ENCODE peak calls at places on chromosome 1, in ten cellular contexts. One of them, this sample, is unnamed.

GRCh38 chr1:119878171-119878570 is 18.1 kb downstream of the ADAM30 start:
- DNase-seq in sigmoid colon: no peak
- DNase-seq in CD8-positive, alpha-beta memory T cell: no peak
- DNase-seq in GM23248: no peak
- DNase-seq in CD8-positive, alpha-beta T cell: no peak
- DNase-seq in stomach: no peak
- DNase-seq in neural progenitor cell: no peak
- DNase-seq in lower lobe of right lung: no peak
- DNase-seq in SK-N-SH: no peak
- DNase-seq in uterus: no peak
- DNase-seq in this sample: no peak

GRCh38 chr1:61692155-61692783 is 32.7 kb downstream of the TM2D1 start:
- DNase-seq in sigmoid colon: no peak
- DNase-seq in CD8-positive, alpha-beta memory T cell: no peak
- DNase-seq in GM23248: peak; percentile 50
- DNase-seq in CD8-positive, alpha-beta T cell: no peak
- DNase-seq in stomach: no peak
- DNase-seq in neural progenitor cell: no peak
- DNase-seq in lower lobe of right lung: no peak
- DNase-seq in SK-N-SH: no peak
- DNase-seq in uterus: no peak
- DNase-seq in this sample: no peak

GRCh38 chr1:162136760-162137537 is 67.5 kb downstream of the NOS1AP start:
- DNase-seq in sigmoid colon: no peak
- DNase-seq in CD8-positive, alpha-beta memory T cell: no peak
- DNase-seq in GM23248: peak; percentile 88
- DNase-seq in CD8-positive, alpha-beta T cell: no peak
- DNase-seq in stomach: no peak
- DNase-seq in neural progenitor cell: no peak
- DNase-seq in lower lobe of right lung: no peak
- DNase-seq in SK-N-SH: no peak
- DNase-seq in uterus: no peak
- DNase-seq in this sample: no peak

GRCh38 chr1:46013566-46013965 is 118.9 kb downstream of the PIK3R3 start:
- DNase-seq in sigmoid colon: no peak
- DNase-seq in CD8-positive, alpha-beta memory T cell: no peak
- DNase-seq in GM23248: peak; percentile 37
- DNase-seq in CD8-positive, alpha-beta T cell: no peak
- DNase-seq in stomach: no peak
- DNase-seq in neural progenitor cell: no peak
- DNase-seq in lower lobe of right lung: no peak
- DNase-seq in SK-N-SH: no peak
- DNase-seq in uterus: no peak
- DNase-seq in this sample: no peak

GRCh38 chr1:115198938-115199337 is 109.6 kb upstream of the TSPAN2 start:
- DNase-seq in sigmoid colon: no peak
- DNase-seq in CD8-positive, alpha-beta memory T cell: no peak
- DNase-seq in GM23248: peak; percentile 55
- DNase-seq in CD8-positive, alpha-beta T cell: no peak
- DNase-seq in stomach: no peak
- DNase-seq in neural progenitor cell: no peak
- DNase-seq in lower lobe of right lung: no peak
- DNase-seq in SK-N-SH: peak; percentile 44
- DNase-seq in uterus: peak; percentile 31
- DNase-seq in this sample: no peak

GRCh38 chr1:59022199-59022598 is 238.4 kb upstream of the JUN start:
- DNase-seq in sigmoid colon: no peak
- DNase-seq in CD8-positive, alpha-beta memory T cell: no peak
- DNase-seq in GM23248: no peak
- DNase-seq in CD8-positive, alpha-beta T cell: no peak
- DNase-seq in stomach: no peak
- DNase-seq in neural progenitor cell: no peak
- DNase-seq in lower lobe of right lung: no peak
- DNase-seq in SK-N-SH: no peak
- DNase-seq in uterus: no peak
- DNase-seq in this sample: no peak

GRCh38 chr1:60699304-60699703 is 383.1 kb upstream of the NFIA start:
- DNase-seq in sigmoid colon: no peak
- DNase-seq in CD8-positive, alpha-beta memory T cell: no peak
- DNase-seq in GM23248: no peak
- DNase-seq in CD8-positive, alpha-beta T cell: no peak
- DNase-seq in stomach: no peak
- DNase-seq in neural progenitor cell: no peak
- DNase-seq in lower lobe of right lung: no peak
- DNase-seq in SK-N-SH: no peak
- DNase-seq in uterus: no peak
- DNase-seq in this sample: no peak

GRCh38 chr1:201970334-201971159 is 11.9 kb upstream of the RNPEP start:
- DNase-seq in sigmoid colon: no peak
- DNase-seq in CD8-positive, alpha-beta memory T cell: no peak
- DNase-seq in GM23248: peak; percentile 78
- DNase-seq in CD8-positive, alpha-beta T cell: no peak
- DNase-seq in stomach: no peak
- DNase-seq in neural progenitor cell: no peak
- DNase-seq in lower lobe of right lung: no peak
- DNase-seq in SK-N-SH: peak; percentile 62
- DNase-seq in uterus: no peak
- DNase-seq in this sample: no peak

GRCh38 chr1:226512076-226512728 is 36.4 kb upstream of the STUM start:
- DNase-seq in sigmoid colon: no peak
- DNase-seq in CD8-positive, alpha-beta memory T cell: no peak
- DNase-seq in GM23248: no peak
- DNase-seq in CD8-positive, alpha-beta T cell: no peak
- DNase-seq in stomach: peak; percentile 1
- DNase-seq in neural progenitor cell: no peak
- DNase-seq in lower lobe of right lung: no peak
- DNase-seq in SK-N-SH: no peak
- DNase-seq in uterus: no peak
- DNase-seq in this sample: no peak

GRCh38 chr1:215567491-215568286 is 585 bp downstream of the KCTD3 start:
- DNase-seq in sigmoid colon: peak; percentile 67
- DNase-seq in CD8-positive, alpha-beta memory T cell: peak; percentile 14
- DNase-seq in GM23248: peak; percentile 81
- DNase-seq in CD8-positive, alpha-beta T cell: no peak
- DNase-seq in stomach: no peak
- DNase-seq in neural progenitor cell: peak; percentile 73
- DNase-seq in lower lobe of right lung: peak; percentile 62
- DNase-seq in SK-N-SH: peak; percentile 77
- DNase-seq in uterus: peak; percentile 28
- DNase-seq in this sample: peak; percentile 13

GRCh38 chr1:12582649-12583048 is 35.4 kb downstream of the DHRS3 start:
- DNase-seq in sigmoid colon: no peak
- DNase-seq in CD8-positive, alpha-beta memory T cell: no peak
- DNase-seq in GM23248: no peak
- DNase-seq in CD8-positive, alpha-beta T cell: no peak
- DNase-seq in stomach: no peak
- DNase-seq in neural progenitor cell: no peak
- DNase-seq in lower lobe of right lung: no peak
- DNase-seq in SK-N-SH: no peak
- DNase-seq in uterus: no peak
- DNase-seq in this sample: no peak
- H3K36me3 ChIP-seq in sigmoid colon: peaks cover 5% of the 10 kb centered on the region
- H3K36me3 ChIP-seq in CD8-positive, alpha-beta memory T cell: no peaks in the 10 kb centered on the region
- H3K36me3 ChIP-seq in GM23248: no peaks in the 10 kb centered on the region
- H3K36me3 ChIP-seq in CD8-positive, alpha-beta T cell: peaks cover 11% of the 10 kb centered on the region
- H3K36me3 ChIP-seq in stomach: peaks cover 43% of the 10 kb centered on the region
- H3K36me3 ChIP-seq in neural progenitor cell: no peaks in the 10 kb centered on the region
- H3K36me3 ChIP-seq in lower lobe of right lung: peaks cover 44% of the 10 kb centered on the region
- H3K36me3 ChIP-seq in SK-N-SH: no peaks in the 10 kb centered on the region
- H3K36me3 ChIP-seq in uterus: no peaks in the 10 kb centered on the region
- H3K36me3 ChIP-seq in this sample: peaks cover 4% of the 10 kb centered on the region

GRCh38 chr1:33003657-33004056 is 33.0 kb downstream of the AK2 start:
- DNase-seq in sigmoid colon: no peak
- DNase-seq in CD8-positive, alpha-beta memory T cell: no peak
- DNase-seq in GM23248: no peak
- DNase-seq in CD8-positive, alpha-beta T cell: no peak
- DNase-seq in stomach: no peak
- DNase-seq in neural progenitor cell: no peak
- DNase-seq in lower lobe of right lung: no peak
- DNase-seq in SK-N-SH: no peak
- DNase-seq in uterus: no peak
- DNase-seq in this sample: no peak

GRCh38 chr1:33004628-33005027 is 32.1 kb downstream of the AK2 start:
- DNase-seq in sigmoid colon: no peak
- DNase-seq in CD8-positive, alpha-beta memory T cell: no peak
- DNase-seq in GM23248: peak; percentile 73
- DNase-seq in CD8-positive, alpha-beta T cell: no peak
- DNase-seq in stomach: no peak
- DNase-seq in neural progenitor cell: no peak
- DNase-seq in lower lobe of right lung: no peak
- DNase-seq in SK-N-SH: no peak
- DNase-seq in uterus: no peak
- DNase-seq in this sample: no peak

GRCh38 chr1:33007190-33008050 is 29.3 kb downstream of the AK2 start:
- DNase-seq in sigmoid colon: no peak
- DNase-seq in CD8-positive, alpha-beta memory T cell: no peak
- DNase-seq in GM23248: peak; percentile 96
- DNase-seq in CD8-positive, alpha-beta T cell: no peak
- DNase-seq in stomach: peak; percentile 56
- DNase-seq in neural progenitor cell: peak; percentile 44
- DNase-seq in lower lobe of right lung: no peak
- DNase-seq in SK-N-SH: peak; percentile 52
- DNase-seq in uterus: peak; percentile 54
- DNase-seq in this sample: peak; percentile 21

GRCh38 chr1:33005812-33006465 is 30.7 kb downstream of the AK2 start:
- DNase-seq in sigmoid colon: no peak
- DNase-seq in CD8-positive, alpha-beta memory T cell: no peak
- DNase-seq in GM23248: no peak
- DNase-seq in CD8-positive, alpha-beta T cell: no peak
- DNase-seq in stomach: peak; percentile 33
- DNase-seq in neural progenitor cell: peak; percentile 53
- DNase-seq in lower lobe of right lung: no peak
- DNase-seq in SK-N-SH: no peak
- DNase-seq in uterus: no peak
- DNase-seq in this sample: no peak

DNA sequence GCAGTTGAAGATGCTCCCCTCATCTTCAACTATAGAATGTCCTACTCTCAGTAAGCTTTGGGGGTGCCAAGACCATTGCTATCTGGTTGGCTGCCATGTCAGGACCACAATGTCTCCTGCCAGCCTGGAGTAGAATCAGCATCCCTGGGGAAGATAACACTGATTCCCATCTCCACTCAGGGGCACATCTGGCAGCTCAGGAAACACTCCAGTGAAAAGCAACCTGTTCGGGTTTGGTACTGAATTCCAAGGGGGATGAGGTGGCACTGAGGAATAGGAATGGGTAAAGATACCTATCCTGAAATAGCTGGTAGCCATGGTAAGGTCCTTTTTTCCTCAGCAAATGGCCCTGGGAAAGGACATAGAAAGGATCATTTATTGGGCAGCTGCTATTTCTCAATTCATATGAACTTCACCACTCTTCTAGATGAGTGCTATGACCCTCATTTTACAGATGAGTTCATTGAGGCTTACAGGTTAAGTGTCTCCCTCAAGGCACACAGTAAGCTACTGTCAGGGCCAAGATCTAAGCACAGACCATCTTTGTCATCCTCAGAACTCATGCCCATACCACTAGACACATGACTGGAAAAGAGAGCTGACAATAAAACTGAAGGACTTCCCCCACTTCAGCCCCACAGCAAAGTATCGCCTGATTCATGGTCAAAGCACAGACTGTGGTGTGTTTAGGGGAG is 31.4 kb downstream of the AK2 start:
- DNase-seq in sigmoid colon: no peak
- DNase-seq in CD8-positive, alpha-beta memory T cell: no peak
- DNase-seq in GM23248: no peak
- DNase-seq in CD8-positive, alpha-beta T cell: no peak
- DNase-seq in stomach: no peak
- DNase-seq in neural progenitor cell: no peak
- DNase-seq in lower lobe of right lung: no peak
- DNase-seq in SK-N-SH: no peak
- DNase-seq in uterus: no peak
- DNase-seq in this sample: no peak
- H3K27ac ChIP-seq in sigmoid colon: no peak overlapping the region
- H3K27ac ChIP-seq in CD8-positive, alpha-beta memory T cell: no peak overlapping the region
- H3K27ac ChIP-seq in GM23248: no peak overlapping the region
- H3K27ac ChIP-seq in CD8-positive, alpha-beta T cell: no peak overlapping the region
- H3K27ac ChIP-seq in stomach: peak overlapping the region; percentile 80
- H3K27ac ChIP-seq in neural progenitor cell: no peak overlapping the region
- H3K27ac ChIP-seq in lower lobe of right lung: no peak overlapping the region
- H3K27ac ChIP-seq in SK-N-SH: peak overlapping the region; percentile 60
- H3K27ac ChIP-seq in uterus: no peak overlapping the region
- H3K27ac ChIP-seq in this sample: no peak overlapping the region

GRCh38 chr1:223756806-223757700 is 44.7 kb downstream of the CAPN2 start:
- DNase-seq in sigmoid colon: no peak
- DNase-seq in CD8-positive, alpha-beta memory T cell: no peak
- DNase-seq in GM23248: no peak
- DNase-seq in CD8-positive, alpha-beta T cell: no peak
- DNase-seq in stomach: no peak
- DNase-seq in neural progenitor cell: no peak
- DNase-seq in lower lobe of right lung: no peak
- DNase-seq in SK-N-SH: no peak
- DNase-seq in uterus: no peak
- DNase-seq in this sample: no peak

GRCh38 chr1:223755432-223755792 is 43.1 kb downstream of the CAPN2 start:
- DNase-seq in sigmoid colon: no peak
- DNase-seq in CD8-positive, alpha-beta memory T cell: no peak
- DNase-seq in GM23248: no peak
- DNase-seq in CD8-positive, alpha-beta T cell: no peak
- DNase-seq in stomach: no peak
- DNase-seq in neural progenitor cell: no peak
- DNase-seq in lower lobe of right lung: no peak
- DNase-seq in SK-N-SH: no peak
- DNase-seq in uterus: no peak
- DNase-seq in this sample: no peak

GRCh38 chr1:223756002-223756775 is 43.9 kb downstream of the CAPN2 start:
- DNase-seq in sigmoid colon: no peak
- DNase-seq in CD8-positive, alpha-beta memory T cell: no peak
- DNase-seq in GM23248: no peak
- DNase-seq in CD8-positive, alpha-beta T cell: no peak
- DNase-seq in stomach: no peak
- DNase-seq in neural progenitor cell: peak; percentile 12
- DNase-seq in lower lobe of right lung: no peak
- DNase-seq in SK-N-SH: no peak
- DNase-seq in uterus: no peak
- DNase-seq in this sample: no peak

GRCh38 chr1:223752721-223753515 is 40.6 kb downstream of the CAPN2 start:
- DNase-seq in sigmoid colon: no peak
- DNase-seq in CD8-positive, alpha-beta memory T cell: no peak
- DNase-seq in GM23248: no peak
- DNase-seq in CD8-positive, alpha-beta T cell: no peak
- DNase-seq in stomach: no peak
- DNase-seq in neural progenitor cell: peak; percentile 19
- DNase-seq in lower lobe of right lung: no peak
- DNase-seq in SK-N-SH: no peak
- DNase-seq in uterus: no peak
- DNase-seq in this sample: no peak

GRCh38 chr1:223754681-223755431 is 42.5 kb downstream of the CAPN2 start:
- DNase-seq in sigmoid colon: no peak
- DNase-seq in CD8-positive, alpha-beta memory T cell: no peak
- DNase-seq in GM23248: no peak
- DNase-seq in CD8-positive, alpha-beta T cell: no peak
- DNase-seq in stomach: no peak
- DNase-seq in neural progenitor cell: no peak
- DNase-seq in lower lobe of right lung: no peak
- DNase-seq in SK-N-SH: no peak
- DNase-seq in uterus: no peak
- DNase-seq in this sample: no peak
- H3K36me3 ChIP-seq in sigmoid colon: peaks cover 65% of the 10 kb centered on the region
- H3K36me3 ChIP-seq in CD8-positive, alpha-beta memory T cell: peaks cover 75% of the 10 kb centered on the region
- H3K36me3 ChIP-seq in GM23248: peaks cover 69% of the 10 kb centered on the region
- H3K36me3 ChIP-seq in CD8-positive, alpha-beta T cell: peaks cover 68% of the 10 kb centered on the region
- H3K36me3 ChIP-seq in stomach: peaks cover 100% of the 10 kb centered on the region
- H3K36me3 ChIP-seq in neural progenitor cell: no peaks in the 10 kb centered on the region
- H3K36me3 ChIP-seq in lower lobe of right lung: peaks cover 100% of the 10 kb centered on the region
- H3K36me3 ChIP-seq in SK-N-SH: peaks cover 78% of the 10 kb centered on the region
- H3K36me3 ChIP-seq in uterus: no peaks in the 10 kb centered on the region
- H3K36me3 ChIP-seq in this sample: peaks cover 95% of the 10 kb centered on the region

GRCh38 chr1:111618081-111618480 is 1.5 kb upstream of the RAP1A start:
- DNase-seq in sigmoid colon: no peak
- DNase-seq in CD8-positive, alpha-beta memory T cell: no peak
- DNase-seq in GM23248: no peak
- DNase-seq in CD8-positive, alpha-beta T cell: no peak
- DNase-seq in stomach: no peak
- DNase-seq in neural progenitor cell: no peak
- DNase-seq in lower lobe of right lung: no peak
- DNase-seq in SK-N-SH: no peak
- DNase-seq in uterus: no peak
- DNase-seq in this sample: no peak
- H3K27ac ChIP-seq in sigmoid colon: no peak overlapping the region
- H3K27ac ChIP-seq in CD8-positive, alpha-beta memory T cell: no peak overlapping the region
- H3K27ac ChIP-seq in GM23248: no peak overlapping the region
- H3K27ac ChIP-seq in CD8-positive, alpha-beta T cell: no peak overlapping the region
- H3K27ac ChIP-seq in stomach: no peak overlapping the region
- H3K27ac ChIP-seq in neural progenitor cell: no peak overlapping the region
- H3K27ac ChIP-seq in lower lobe of right lung: no peak overlapping the region
- H3K27ac ChIP-seq in SK-N-SH: no peak overlapping the region
- H3K27ac ChIP-seq in uterus: no peak overlapping the region
- H3K27ac ChIP-seq in this sample: peak overlapping the region; percentile 91